ENCODE peak calls at places on chromosomes 5 and 9, in nine cellular contexts. X, P, K, T, G, N, F, Z and M are unnamed samples. For H3K9me3 and H3K27me3, the result is how much of the 10 kb centered on the place peaks cover.

GRCh38 chr5:93892481-93892880 is 151.1 kb upstream of the POU5F2 start:
- DNase-seq in X (no peak), P (no peak), K (no peak), T (no peak), G (no peak), N (no peak), F (no peak), Z (no peak), M (no peak)

GRCh38 chr5:71974622-71975021 is 132.7 kb upstream of the MAP1B start:
- DNase-seq in X (peak), P (no peak), K (no peak), T (no peak), G (no peak), N (peak), F (no peak), Z (no peak), M (no peak)

GRCh38 chr5:41925555-41925946 is 470 bp downstream of the FBXO4 start:
- DNase-seq in X (peak), P (peak), K (no peak), T (peak), G (peak), N (peak), F (no peak), Z (no peak), M (peak)

GRCh38 chr9:83956288-83957028 is 23.6 kb downstream of the HNRNPK start:
- DNase-seq in X (peak), P (no peak), K (peak), T (peak), G (peak), N (no peak), F (peak), Z (peak), M (peak)

GRCh38 chr9:93387791-93388190 is 63.7 kb upstream of the FAM120A start:
- DNase-seq in X (no peak), P (no peak), K (no peak), T (peak), G (no peak), N (peak), F (no peak), Z (no peak), M (no peak)

GRCh38 chr9:36132081-36132480 is 4.5 kb upstream of the GLIPR2 start:
- DNase-seq in X (peak), P (peak), K (no peak), T (no peak), G (no peak), N (peak), F (no peak), Z (no peak), M (no peak)

GRCh38 chr9:13778486-13779110 is 499.1 kb upstream of the MPDZ start:
- DNase-seq in X (peak), P (peak), K (no peak), T (no peak), G (no peak), N (no peak), F (no peak), Z (no peak), M (no peak)

GRCh38 chr5:64872044-64872443 is 103.3 kb downstream of the CWC27 start:
- DNase-seq in X (peak), P (peak), K (no peak), T (no peak), G (no peak), N (peak), F (no peak), Z (no peak), M (no peak)

GRCh38 chr9:105835721-105836120 is 141.4 kb downstream of the TMEM38B start:
- DNase-seq in X (no peak), P (peak), K (no peak), T (peak), G (no peak), N (no peak), F (no peak), Z (peak), M (no peak)

GRCh38 chr9:133163559-133164208 is at the start of gene GBGT1:
- DNase-seq in X (peak), P (no peak), K (peak), T (no peak), G (peak), N (no peak), F (peak), Z (peak), M (peak)

GRCh38 chr9:108586451-108586850 is 269.3 kb downstream of the ACTL7B start:
- DNase-seq in X (peak), P (no peak), K (no peak), T (no peak), G (no peak), N (peak), F (no peak), Z (no peak), M (no peak)

GRCh38 chr5:131423056-131423455 is 159.2 kb downstream of the CDC42SE2 start:
- DNase-seq in X (peak), P (peak), K (no peak), T (no peak), G (no peak), N (no peak), F (no peak), Z (no peak), M (no peak)

GRCh38 chr5:78549043-78549442 is 99.5 kb downstream of the LHFPL2 start:
- DNase-seq in X (no peak), P (no peak), K (no peak), T (no peak), G (no peak), N (no peak), F (no peak), Z (no peak), M (no peak)

GRCh38 chr9:105973811-105974407 is 279.6 kb downstream of the TMEM38B start:
- DNase-seq in X (peak), P (no peak), K (no peak), T (no peak), G (no peak), N (no peak), F (no peak), Z (no peak), M (no peak)

GRCh38 chr5:25119654-25120053 is 474.9 kb upstream of the CDH10 start:
- DNase-seq in X (peak), P (no peak), K (no peak), T (no peak), G (no peak), N (no peak), F (no peak), Z (no peak), M (no peak)

GRCh38 chr5:18772475-18772874 is 1138.2 kb downstream of the TAF11L14 start:
- DNase-seq in X (no peak), P (no peak), K (no peak), T (no peak), G (no peak), N (peak), F (no peak), Z (no peak), M (no peak)

GRCh38 chr5:43514471-43514815 is 505 bp downstream of the C5orf34 start:
- DNase-seq in X (peak), P (peak), K (no peak), T (no peak), G (no peak), N (peak), F (no peak), Z (no peak), M (no peak)

GRCh38 chr9:70479880-70480291 is 65.4 kb upstream of the KLF9 start:
- DNase-seq in X (peak), P (peak), K (no peak), T (peak), G (no peak), N (no peak), F (no peak), Z (no peak), M (peak)

GRCh38 chr5:28215091-28215490 is 1176.7 kb upstream of the CDH9 start:
- DNase-seq in X (no peak), P (no peak), K (no peak), T (no peak), G (no peak), N (no peak), F (no peak), Z (no peak), M (no peak)

GRCh38 chr5:759111-759741 is 25.3 kb downstream of the ZDHHC11B start:
- DNase-seq in X (peak), P (no peak), K (peak), T (no peak), G (peak), N (no peak), F (no peak), Z (peak), M (peak)

GRCh38 chr5:58188287-58188651 is 271.6 kb downstream of the PLK2 start:
- DNase-seq in X (peak), P (peak), K (no peak), T (no peak), G (no peak), N (peak), F (no peak), Z (no peak), M (no peak)

GRCh38 chr9:120351106-120351505 is 228.9 kb downstream of the CDK5RAP2 start:
- DNase-seq in X (no peak), P (no peak), K (no peak), T (no peak), G (no peak), N (no peak), F (no peak), Z (no peak), M (no peak)

GRCh38 chr5:111153483-111153882 is 61.3 kb downstream of the WDR36 start:
- DNase-seq in X (no peak), P (no peak), K (no peak), T (no peak), G (no peak), N (no peak), F (no peak), Z (no peak), M (no peak)

GRCh38 chr5:149948988-149949387 is 4.4 kb upstream of the PDE6A start:
- DNase-seq in X (no peak), P (no peak), K (no peak), T (no peak), G (no peak), N (no peak), F (no peak), Z (no peak), M (no peak)

GRCh38 chr5:68409259-68409658 is 193.7 kb downstream of the PIK3R1 start:
- DNase-seq in X (peak), P (peak), K (no peak), T (no peak), G (no peak), N (peak), F (no peak), Z (no peak), M (no peak)
- H3K9me3 ChIP-seq in X (under half), P (under half), K (under half), T (under half), G (under half), N (under half), F (under half), Z (under half), M (under half)

DNA sequence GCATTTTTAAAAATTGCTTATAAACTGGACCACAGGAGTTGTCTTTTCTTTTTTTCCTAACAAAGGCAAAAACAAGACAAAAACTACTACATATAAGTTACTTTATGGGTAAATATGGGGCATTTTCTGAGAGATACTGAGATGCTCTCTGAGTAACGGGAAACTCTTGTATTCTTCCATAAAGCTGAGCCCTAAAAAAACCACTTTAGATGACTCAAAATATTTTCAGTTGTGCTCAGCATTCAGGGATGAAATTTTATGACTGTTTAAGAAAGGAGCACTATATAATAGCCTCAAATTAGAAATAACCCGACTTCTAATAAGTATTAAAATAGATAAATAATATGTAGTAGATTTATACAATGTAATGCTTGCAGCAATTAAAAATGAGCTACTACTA is 644.5 kb downstream of the KCTD16 start:
- DNase-seq in X (peak), P (no peak), K (no peak), T (no peak), G (no peak), N (no peak), F (no peak), Z (no peak), M (no peak)
- H3K27me3 ChIP-seq in X (under half), P (under half), K (under half), T (under half), G (under half), N (under half), F (under half), Z (under half), M (under half)

GRCh38 chr5:178940569-178941360 is at the start of gene ZNF454:
- DNase-seq in X (peak), P (peak), K (no peak), T (no peak), G (peak), N (no peak), F (peak), Z (peak), M (peak)
- H3K9me3 ChIP-seq in X (under half), P (half or more), K (under half), T (under half), G (half or more), N (half or more), F (half or more), Z (under half), M (under half)

GRCh38 chr9:136667217-136667939 is 4.7 kb downstream of the EGFL7 start:
- DNase-seq in X (no peak), P (no peak), K (no peak), T (no peak), G (no peak), N (no peak), F (no peak), Z (no peak), M (no peak)
- H3K27me3 ChIP-seq in X (under half), P (under half), K (under half), T (under half), G (under half), N (under half), F (half or more), Z (half or more), M (under half)

DNA sequence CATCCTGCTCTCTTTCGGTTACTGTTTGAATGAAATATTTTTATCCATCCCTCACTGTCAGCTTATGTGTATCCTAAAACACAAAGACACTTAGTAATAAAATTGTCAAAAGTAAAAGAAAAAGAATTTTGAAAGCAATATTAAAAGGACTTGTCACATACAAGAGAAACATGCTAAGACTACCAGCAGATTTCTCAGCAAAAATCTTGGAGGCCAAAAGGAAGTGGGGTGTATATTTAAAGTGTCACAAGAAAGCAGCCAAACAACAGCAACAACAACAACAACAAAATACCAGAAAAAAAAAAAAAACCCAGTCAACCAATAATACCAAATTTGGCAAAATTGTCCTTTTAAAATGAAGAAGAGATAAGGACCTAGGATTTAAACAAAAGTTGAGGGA is 678.7 kb upstream of the TYRP1 start:
- DNase-seq in X (no peak), P (no peak), K (no peak), T (no peak), G (no peak), N (no peak), F (no peak), Z (no peak), M (no peak)
- H3K9me3 ChIP-seq in X (under half), P (under half), K (under half), T (under half), G (half or more), N (under half), F (under half), Z (under half), M (under half)

DNA sequence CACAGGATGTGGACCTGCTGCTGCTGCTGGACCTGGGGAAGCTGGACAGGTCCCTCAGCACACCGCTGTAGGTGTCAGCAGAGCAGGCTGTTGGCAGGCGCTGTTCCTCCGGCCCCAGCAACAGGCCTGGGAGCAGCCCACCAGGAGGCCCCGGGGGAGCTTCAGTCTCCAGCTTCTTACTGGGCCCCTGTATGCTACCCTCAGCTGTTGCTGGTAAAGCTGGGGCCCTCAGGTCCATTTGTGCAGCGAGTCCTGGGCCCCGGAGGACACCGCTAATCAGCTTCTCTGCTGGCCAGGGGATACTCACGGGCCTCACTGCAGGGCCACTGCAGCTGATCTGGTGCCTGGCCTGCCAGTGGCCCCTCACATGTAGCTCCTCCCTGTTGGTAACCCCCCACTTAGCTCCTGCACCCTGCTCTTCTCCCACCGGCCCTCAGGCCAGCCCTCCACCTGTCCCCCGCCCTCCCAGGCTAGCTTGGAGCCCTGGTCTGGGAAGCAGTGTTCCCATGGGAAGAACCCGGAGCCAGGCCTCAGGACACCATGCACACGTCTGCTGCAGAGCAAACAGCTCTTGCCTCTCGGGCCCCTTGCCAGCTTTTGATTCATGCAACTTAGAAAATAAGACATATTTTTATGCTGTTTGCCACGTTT is 60.9 kb upstream of the ADAMTS2 start:
- DNase-seq in X (peak), P (peak), K (no peak), T (no peak), G (no peak), N (no peak), F (no peak), Z (no peak), M (no peak)
- H3K27me3 ChIP-seq in X (under half), P (under half), K (under half), T (under half), G (under half), N (under half), F (under half), Z (under half), M (under half)

GRCh38 chr5:141422742-141423291 is 2.0 kb downstream of the PCDHGA11 start:
- DNase-seq in X (no peak), P (no peak), K (no peak), T (no peak), G (no peak), N (no peak), F (no peak), Z (no peak), M (no peak)
- H3K9me3 ChIP-seq in X (under half), P (half or more), K (under half), T (under half), G (half or more), N (half or more), F (half or more), Z (under half), M (under half)

GRCh38 chr9:99822596-99823391 is 1.1 kb downstream of the NR4A3 start:
- DNase-seq in X (peak), P (peak), K (peak), T (peak), G (peak), N (peak), F (peak), Z (peak), M (peak)

GRCh38 chr9:99824378-99825157 is 2.9 kb downstream of the NR4A3 start:
- DNase-seq in X (peak), P (no peak), K (peak), T (peak), G (peak), N (no peak), F (no peak), Z (peak), M (peak)

GRCh38 chr9:99825158-99826046 is 3.7 kb downstream of the NR4A3 start:
- DNase-seq in X (no peak), P (no peak), K (no peak), T (no peak), G (no peak), N (no peak), F (no peak), Z (peak), M (peak)

GRCh38 chr9:99822096-99822595 is 461 bp downstream of the NR4A3 start:
- DNase-seq in X (peak), P (no peak), K (no peak), T (no peak), G (no peak), N (no peak), F (peak), Z (peak), M (no peak)

DNA sequence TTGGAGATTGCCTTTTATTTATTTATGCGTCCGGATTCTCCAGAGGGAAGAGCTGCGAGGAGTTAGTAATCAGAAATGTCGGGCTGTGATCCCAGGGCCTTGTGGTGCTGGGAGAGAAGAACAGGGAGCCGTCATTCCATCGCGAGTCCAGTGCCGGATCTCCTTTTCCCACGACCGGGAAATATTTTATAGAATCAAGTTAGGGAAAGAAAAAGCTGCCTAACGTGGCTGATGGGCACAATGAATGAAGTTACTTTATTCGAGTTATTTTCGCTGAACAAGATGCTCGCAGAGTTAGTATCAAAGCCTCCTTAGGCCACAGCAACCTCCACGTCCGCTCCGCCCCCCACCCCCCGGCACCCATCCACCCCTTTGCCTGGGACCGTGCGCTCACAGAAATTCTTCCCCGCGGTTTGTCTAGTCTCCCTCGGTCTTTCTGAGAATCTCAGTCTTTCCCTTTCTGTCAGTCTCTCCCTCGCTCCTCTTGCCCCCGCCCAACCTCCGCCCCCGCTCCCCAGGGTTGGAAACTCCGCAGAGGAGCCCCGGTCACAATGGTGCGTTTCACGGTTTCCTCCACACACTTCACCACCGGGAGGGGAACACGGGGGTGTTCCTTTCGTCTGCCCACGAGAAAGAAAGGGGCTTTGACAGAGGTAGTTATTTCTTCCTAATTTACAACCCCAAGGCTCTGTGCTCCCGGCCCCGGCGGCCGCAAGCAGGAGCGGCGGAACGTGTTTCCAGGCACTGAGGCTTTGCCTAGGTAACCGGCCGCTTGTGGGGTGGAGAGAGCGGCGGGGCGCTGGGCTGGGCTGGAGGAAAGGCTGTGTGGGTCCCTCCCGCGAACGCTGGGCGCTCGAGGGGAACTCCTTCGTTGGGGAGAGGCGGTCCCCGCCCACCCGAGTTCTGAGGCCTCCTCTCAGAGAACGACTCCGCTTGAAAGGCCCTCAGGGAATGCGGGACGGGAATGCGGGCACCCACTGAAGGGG is 2.0 kb downstream of the NR4A3 start:
- DNase-seq in X (peak), P (peak), K (peak), T (peak), G (peak), N (peak), F (peak), Z (peak), M (peak)
- H3K27me3 ChIP-seq in X (under half), P (under half), K (under half), T (under half), G (under half), N (under half), F (under half), Z (half or more), M (under half)